ENCODE peak calls at places on chromosomes 13 and 19, in four cellular contexts. T is transverse colon, Q is neural progenitor cell, N is heart right ventricle. L is an unnamed sample.
A peak's percentile ranks its signal among the peaks of the same experiment; 100 is the strongest.

GRCh38 chr13:20128459-20128927 is 32.4 kb downstream of the GJA3 start:
- DNase-seq in T (peak; percentile 41), Q (peak; percentile 51), N (no peak), L (no peak)

GRCh38 chr13:79860757-79861156 is 379.8 kb downstream of the NDFIP2 start:
- DNase-seq in T (no peak), Q (no peak), N (no peak), L (no peak)

GRCh38 chr13:72590091-72590490 is 137.3 kb downstream of the MZT1 start:
- DNase-seq in T (no peak), Q (no peak), N (no peak), L (no peak)

GRCh38 chr19:18388328-18389094 is 2.6 kb downstream of the GDF15 start:
- DNase-seq in T (peak; percentile 88), Q (peak; percentile 84), N (peak; percentile 88), L (peak; percentile 48)

GRCh38 chr19:33774751-33775150 is 21.9 kb upstream of the KCTD15 start:
- DNase-seq in T (no peak), Q (no peak), N (no peak), L (no peak)

GRCh38 chr13:33994826-33995502 is 177.0 kb downstream of the RFC3 start:
- DNase-seq in T (no peak), Q (no peak), N (no peak), L (peak; percentile 9)

GRCh38 chr13:97274782-97275252 is 52.7 kb downstream of the MBNL2 start:
- DNase-seq in T (no peak), Q (no peak), N (no peak), L (peak; percentile 87)

GRCh38 chr19:29866011-29866410 is 54.2 kb downstream of the CCNE1 start:
- DNase-seq in T (no peak), Q (no peak), N (no peak), L (no peak)

GRCh38 chr19:49790866-49791265 is 22.2 kb downstream of the FUZ start:
- DNase-seq in T (no peak), Q (no peak), N (peak; percentile 58), L (peak; percentile 25)

GRCh38 chr13:32426191-32426980 is 1.5 kb downstream of the N4BP2L1 start:
- DNase-seq in T (peak; percentile 25), Q (no peak), N (no peak), L (peak; percentile 23)

GRCh38 chr19:49335071-49335783 is at the start of gene CD37:
- DNase-seq in T (peak; percentile 37), Q (no peak), N (no peak), L (no peak)

GRCh38 chr13:92950771-92951170 is 275.8 kb upstream of the GPC6 start:
- DNase-seq in T (no peak), Q (no peak), N (no peak), L (no peak)

GRCh38 chr13:54029226-54029625 is 1000.6 kb downstream of the OLFM4 start:
- DNase-seq in T (no peak), Q (no peak), N (no peak), L (no peak)

GRCh38 chr13:72122661-72123060 is 255.7 kb upstream of the DACH1 start:
- DNase-seq in T (no peak), Q (no peak), N (no peak), L (no peak)

GRCh38 chr13:59459972-59460371 is 703.8 kb downstream of the DIAPH3 start:
- DNase-seq in T (no peak), Q (no peak), N (no peak), L (peak; percentile 33)

GRCh38 chr13:107124129-107124718 is 556.3 kb upstream of the ARGLU1 start:
- DNase-seq in T (no peak), Q (peak; percentile 31), N (no peak), L (peak; percentile 17)
- TF ChIP-seq CTCF in T (peak; percentile 50), Q (peak; percentile 79), N (peak; percentile 66), L (peak; percentile 64)

GRCh38 chr13:101150998-101151397 is 265.3 kb downstream of the NALCN start:
- DNase-seq in T (no peak), Q (peak; percentile 45), N (no peak), L (peak; percentile 62)

GRCh38 chr13:101157261-101157660 is 259.0 kb downstream of the NALCN start:
- DNase-seq in T (no peak), Q (peak; percentile 13), N (no peak), L (peak; percentile 42)

GRCh38 chr13:101152184-101152583 is 264.1 kb downstream of the NALCN start:
- DNase-seq in T (no peak), Q (no peak), N (no peak), L (no peak)

DNA sequence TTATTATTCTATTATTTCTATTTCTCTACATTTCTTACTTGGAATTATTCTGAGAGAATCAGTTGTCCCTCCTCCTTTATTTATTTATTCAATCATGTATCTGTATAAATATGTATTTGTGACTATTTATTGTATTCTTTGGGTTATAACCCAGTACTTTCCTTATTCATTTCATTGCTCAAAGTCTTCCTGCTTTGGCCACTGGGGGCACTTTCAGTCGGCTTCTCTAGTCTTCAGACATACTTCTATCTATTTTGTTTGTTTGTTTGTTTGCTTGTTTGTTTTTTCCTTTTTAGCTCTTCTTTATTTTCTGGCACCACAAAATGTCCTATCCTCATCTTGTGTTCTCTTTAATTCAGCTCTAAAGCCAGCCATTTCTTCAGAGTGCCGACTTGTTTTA is 260.4 kb downstream of the NALCN start:
- DNase-seq in T (no peak), Q (peak; percentile 13), N (no peak), L (no peak)
- TF ChIP-seq CTCF in T (no peak), Q (peak; percentile 68), N (peak; percentile 5), L (peak; percentile 56)

GRCh38 chr13:76904507-76904906 is 18.3 kb upstream of the KCTD12 start:
- DNase-seq in T (no peak), Q (no peak), N (no peak), L (no peak)
- TF ChIP-seq CTCF in T (no peak), Q (no peak), N (no peak), L (no peak)

GRCh38 chr13:51585234-51585672 is 991 bp downstream of the WDFY2 start:
- DNase-seq in T (no peak), Q (no peak), N (no peak), L (peak; percentile 24)

GRCh38 chr13:51583469-51583874 is 790 bp upstream of the WDFY2 start:
- DNase-seq in T (no peak), Q (no peak), N (no peak), L (no peak)

GRCh38 chr13:51585696-51586095 is 1.4 kb downstream of the WDFY2 start:
- DNase-seq in T (no peak), Q (no peak), N (no peak), L (peak; percentile 52)

GRCh38 chr13:51584731-51585191 is 499 bp downstream of the WDFY2 start:
- DNase-seq in T (peak; percentile 62), Q (peak; percentile 84), N (peak; percentile 64), L (peak; percentile 31)

DNA sequence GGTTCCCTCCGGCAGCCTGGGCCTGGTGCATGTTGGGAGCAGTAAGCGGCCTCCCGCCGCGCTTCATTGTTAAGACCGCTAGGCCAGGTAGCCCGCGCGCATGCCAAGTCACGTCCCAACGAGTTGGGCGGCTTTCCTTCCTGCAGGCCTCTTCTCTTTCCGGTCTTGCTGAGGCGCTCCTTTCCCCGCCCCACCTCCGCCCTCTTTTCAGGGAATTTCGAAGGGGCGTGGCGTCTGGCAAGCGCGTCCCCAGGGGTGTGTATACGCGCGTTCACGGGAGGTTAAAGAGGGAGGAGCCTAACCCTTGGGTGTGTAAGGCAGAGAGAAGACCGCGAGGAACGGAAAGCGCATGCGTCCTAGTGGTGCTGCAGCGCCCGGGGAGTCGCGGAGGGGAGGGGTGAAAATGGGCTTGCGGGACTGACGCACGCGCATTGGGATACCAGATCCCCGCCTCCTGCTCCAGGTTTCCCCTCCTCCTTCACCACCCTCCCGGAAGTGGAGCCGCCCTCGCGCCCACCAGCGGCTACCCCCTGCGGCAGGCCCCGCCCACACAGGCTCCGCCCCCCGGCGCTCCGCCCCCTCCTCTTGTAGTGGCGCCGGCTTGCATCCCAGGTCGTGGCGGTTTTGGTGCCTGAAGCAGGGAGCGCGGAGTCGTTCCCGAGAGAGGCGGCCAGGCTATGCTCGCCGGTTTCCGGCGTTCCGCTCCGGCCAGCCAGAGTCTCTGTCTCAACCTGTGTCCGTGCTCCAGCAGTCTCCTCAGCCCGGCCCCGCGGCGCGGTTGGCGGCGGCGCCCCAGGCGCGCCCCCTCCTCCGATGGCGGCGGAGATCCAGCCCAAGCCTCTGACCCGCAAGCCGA is at the start of gene WDFY2:
- DNase-seq in T (peak; percentile 100), Q (peak; percentile 100), N (peak; percentile 100), L (peak; percentile 100)
- TF ChIP-seq CTCF in T (no peak), Q (no peak), N (peak; percentile 33), L (peak; percentile 23)

DNA sequence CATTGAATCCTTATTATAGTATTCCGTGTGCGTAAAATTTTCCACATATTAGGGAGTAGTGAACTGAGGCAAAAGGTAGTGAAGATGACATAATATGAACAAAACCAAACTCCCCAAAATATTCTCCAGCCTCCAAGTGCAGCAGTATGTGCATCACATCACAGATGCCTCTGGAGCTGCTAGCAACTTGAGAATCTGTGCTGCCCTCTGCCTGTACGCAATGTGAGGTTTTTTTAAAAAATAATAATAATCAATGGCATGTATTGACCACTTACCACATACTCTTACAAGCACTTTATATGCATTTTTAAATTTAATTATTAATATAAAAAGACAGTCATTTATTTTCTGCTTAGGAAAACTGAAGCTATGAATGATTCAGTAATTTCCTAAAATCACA is 583.0 kb upstream of the SPRY2 start:
- DNase-seq in T (no peak), Q (peak; percentile 36), N (no peak), L (no peak)
- TF ChIP-seq CTCF in T (no peak), Q (peak; percentile 51), N (peak; percentile 40), L (no peak)

GRCh38 chr13:28530729-28531194 is 35.8 kb upstream of the FLT1 start:
- DNase-seq in T (no peak), Q (no peak), N (no peak), L (peak; percentile 43)
- TF ChIP-seq CTCF in T (no peak), Q (no peak), N (no peak), L (peak; percentile 43)

GRCh38 chr13:42832341-42833153 is 51.2 kb downstream of the FAM216B start:
- DNase-seq in T (peak; percentile 31), Q (no peak), N (no peak), L (peak; percentile 96)

GRCh38 chr13:42835012-42835411 is 53.6 kb downstream of the FAM216B start:
- DNase-seq in T (no peak), Q (no peak), N (no peak), L (no peak)

GRCh38 chr13:42836930-42837329 is 55.5 kb downstream of the FAM216B start:
- DNase-seq in T (peak; percentile 12), Q (peak; percentile 25), N (no peak), L (peak; percentile 74)
- TF ChIP-seq CTCF in T (no peak), Q (peak; percentile 37), N (peak; percentile 37), L (peak; percentile 47)

L was measured in AG10803.